ENCODE peak calls at places on chromosomes 5 and 9, in eight cellular contexts. Z is osteoblast; J is fibroblast of mammary gland; F is ACHN; G is RCC 7860; B is mucosa of descending colon; N is NCI-H226; X is activated CD4-positive, alpha-beta T cell treated with anti-CD3 and anti-CD28 coated beads for 48 hours. R is an unnamed sample.

GRCh38 chr5:122390107-122390506 is 78.1 kb downstream of the SNCAIP start:
- DNase-seq in Z (no peak), G (no peak), J (no peak), N (no peak), X (no peak), F (no peak), B (no peak), R (no peak)

GRCh38 chr5:151202381-151203139 is 21.3 kb downstream of the CCDC69 start:
- DNase-seq in J (peak), X (peak), B (no peak), F (no peak), N (peak), G (peak), Z (peak), R (no peak)

GRCh38 chr9:127545196-127546124 is 66.6 kb upstream of the STXBP1 start:
- DNase-seq in X (no peak), B (peak), J (peak), G (peak), N (peak), Z (peak), F (peak), R (peak)

GRCh38 chr5:133839721-133840120 is 128.7 kb downstream of the C5orf15 start:
- DNase-seq in G (no peak), B (no peak), F (no peak), J (no peak), Z (no peak), N (no peak), X (no peak), R (no peak)

GRCh38 chr9:73880101-73880500 is 617.0 kb upstream of the RORB start:
- DNase-seq in G (no peak), X (no peak), Z (no peak), F (no peak), N (no peak), B (no peak), J (peak), R (no peak)

GRCh38 chr9:79768199-79768598 is 196.4 kb downstream of the TLE4 start:
- DNase-seq in X (no peak), G (no peak), N (peak), B (no peak), F (no peak), Z (no peak), J (no peak), R (no peak)

GRCh38 chr9:134293576-134294227 is 32.6 kb upstream of the RXRA start:
- DNase-seq in G (no peak), N (no peak), X (no peak), Z (peak), B (peak), J (peak), F (no peak), R (no peak)

GRCh38 chr5:132389051-132389331 is 19.5 kb downstream of the SLC22A5 start:
- DNase-seq in J (no peak), X (no peak), Z (no peak), G (no peak), N (no peak), F (no peak), B (no peak), R (no peak)

GRCh38 chr5:147504001-147504400 is 5.9 kb downstream of the DPYSL3 start:
- DNase-seq in F (no peak), N (peak), Z (peak), X (no peak), J (peak), B (no peak), G (peak), R (no peak)

GRCh38 chr9:19378647-19379046 is 1.4 kb downstream of the RPS6 start:
- DNase-seq in N (no peak), G (no peak), B (no peak), F (no peak), J (no peak), X (no peak), Z (no peak), R (no peak)

GRCh38 chr5:74543162-74543995 is 97.1 kb downstream of the ENC1 start:
- DNase-seq in J (peak), G (peak), N (peak), Z (peak), F (peak), B (no peak), X (no peak), R (no peak)

GRCh38 chr9:24616858-24617257 is 71.2 kb upstream of the IZUMO3 start:
- DNase-seq in B (no peak), F (no peak), Z (no peak), J (no peak), X (no peak), N (no peak), G (no peak), R (no peak)

GRCh38 chr9:115517335-115518075 is 399.5 kb upstream of the TNC start:
- DNase-seq in X (no peak), Z (peak), F (no peak), N (no peak), B (no peak), G (no peak), J (no peak), R (no peak)

R was measured in K562.